ENCODE peak calls at places on chromosomes 7 and 10, in five cellular contexts. One of them, this sample, is unnamed.

GRCh38 chr10:29734980-29735627 is 100.3 kb upstream of the SVIL start:
- DNase-seq in SJSA1: peak
- DNase-seq in AG04450: no peak
- DNase-seq in BJ: no peak
- DNase-seq in heart left ventricle: peak
- DNase-seq in this sample: no peak

GRCh38 chr7:92836489-92837213 is at the start of gene CDK6:
- DNase-seq in heart left ventricle: peak
- DNase-seq in SJSA1: peak
- DNase-seq in BJ: no peak
- DNase-seq in AG04450: no peak
- DNase-seq in this sample: no peak

GRCh38 chr10:88437411-88437810 is 145.7 kb downstream of the RNLS start:
- DNase-seq in BJ: no peak
- DNase-seq in heart left ventricle: no peak
- DNase-seq in SJSA1: no peak
- DNase-seq in AG04450: no peak
- DNase-seq in this sample: no peak

GRCh38 chr7:5687936-5688673 is 93.4 kb downstream of the RNF216 start:
- DNase-seq in heart left ventricle: no peak
- DNase-seq in BJ: no peak
- DNase-seq in SJSA1: no peak
- DNase-seq in AG04450: no peak
- DNase-seq in this sample: no peak

GRCh38 chr10:132464256-132465192 is 67.5 kb downstream of the PWWP2B start:
- DNase-seq in BJ: no peak
- DNase-seq in heart left ventricle: peak
- DNase-seq in AG04450: no peak
- DNase-seq in SJSA1: no peak
- DNase-seq in this sample: peak

GRCh38 chr10:31864834-31865518 is 63.7 kb downstream of the ARHGAP12 start:
- DNase-seq in BJ: no peak
- DNase-seq in AG04450: no peak
- DNase-seq in SJSA1: peak
- DNase-seq in heart left ventricle: no peak
- DNase-seq in this sample: no peak

GRCh38 chr7:111744501-111745155 is 182.3 kb upstream of the IMMP2L start:
- DNase-seq in AG04450: peak
- DNase-seq in BJ: no peak
- DNase-seq in heart left ventricle: no peak
- DNase-seq in SJSA1: no peak
- DNase-seq in this sample: no peak

GRCh38 chr10:1368772-1369171 is 312.6 kb downstream of the WDR37 start:
- DNase-seq in BJ: no peak
- DNase-seq in AG04450: no peak
- DNase-seq in heart left ventricle: no peak
- DNase-seq in SJSA1: no peak
- DNase-seq in this sample: no peak

GRCh38 chr7:128962837-128963236 is 25.1 kb downstream of the IRF5 start:
- DNase-seq in AG04450: no peak
- DNase-seq in SJSA1: no peak
- DNase-seq in heart left ventricle: no peak
- DNase-seq in BJ: no peak
- DNase-seq in this sample: no peak

GRCh38 chr7:34260282-34260681 is 354.9 kb downstream of the BMPER start:
- DNase-seq in SJSA1: peak
- DNase-seq in AG04450: peak
- DNase-seq in heart left ventricle: no peak
- DNase-seq in BJ: peak
- DNase-seq in this sample: no peak

GRCh38 chr10:132398566-132398991 is 1.6 kb downstream of the PWWP2B start:
- DNase-seq in SJSA1: no peak
- DNase-seq in heart left ventricle: no peak
- DNase-seq in AG04450: no peak
- DNase-seq in BJ: no peak
- DNase-seq in this sample: no peak

GRCh38 chr7:87100326-87100725 is 40.9 kb upstream of the ELAPOR2 start:
- DNase-seq in AG04450: no peak
- DNase-seq in heart left ventricle: no peak
- DNase-seq in SJSA1: no peak
- DNase-seq in BJ: no peak
- DNase-seq in this sample: no peak

GRCh38 chr7:47191876-47192291 is 390.0 kb downstream of the TNS3 start:
- DNase-seq in heart left ventricle: no peak
- DNase-seq in BJ: no peak
- DNase-seq in AG04450: no peak
- DNase-seq in SJSA1: no peak
- DNase-seq in this sample: peak

GRCh38 chr7:141463986-141464385 is 87.2 kb upstream of the AGK start:
- DNase-seq in SJSA1: peak
- DNase-seq in BJ: no peak
- DNase-seq in heart left ventricle: no peak
- DNase-seq in AG04450: no peak
- DNase-seq in this sample: no peak

GRCh38 chr7:151086802-151087246 is 549 bp downstream of the AGAP3 start:
- DNase-seq in heart left ventricle: no peak
- DNase-seq in BJ: no peak
- DNase-seq in AG04450: no peak
- DNase-seq in SJSA1: peak
- DNase-seq in this sample: no peak

GRCh38 chr10:100009283-100009792 is 409 bp downstream of the DNMBP start:
- DNase-seq in heart left ventricle: peak
- DNase-seq in SJSA1: peak
- DNase-seq in AG04450: no peak
- DNase-seq in BJ: no peak
- DNase-seq in this sample: no peak

GRCh38 chr7:134255814-134256213 is 60.9 kb downstream of the SLC35B4 start:
- DNase-seq in heart left ventricle: no peak
- DNase-seq in BJ: no peak
- DNase-seq in SJSA1: no peak
- DNase-seq in AG04450: no peak
- DNase-seq in this sample: no peak

GRCh38 chr7:129368389-129368986 is 65.7 kb upstream of the STRIP2 start:
- DNase-seq in heart left ventricle: no peak
- DNase-seq in BJ: no peak
- DNase-seq in SJSA1: no peak
- DNase-seq in AG04450: no peak
- DNase-seq in this sample: no peak

GRCh38 chr10:46019170-46019528 is 11.3 kb downstream of the NCOA4 start:
- DNase-seq in AG04450: no peak
- DNase-seq in SJSA1: no peak
- DNase-seq in BJ: no peak
- DNase-seq in heart left ventricle: no peak
- DNase-seq in this sample: no peak

GRCh38 chr10:124535731-124536495 is 74.3 kb downstream of the LHPP start:
- DNase-seq in AG04450: no peak
- DNase-seq in BJ: no peak
- DNase-seq in SJSA1: no peak
- DNase-seq in heart left ventricle: no peak
- DNase-seq in this sample: no peak

GRCh38 chr7:94412762-94413322 is 18.1 kb downstream of the COL1A2 start:
- DNase-seq in BJ: no peak
- DNase-seq in heart left ventricle: no peak
- DNase-seq in AG04450: no peak
- DNase-seq in SJSA1: no peak
- DNase-seq in this sample: no peak

GRCh38 chr10:26566525-26567348 is 128.6 kb downstream of the APBB1IP start:
- DNase-seq in BJ: no peak
- DNase-seq in AG04450: no peak
- DNase-seq in SJSA1: no peak
- DNase-seq in heart left ventricle: no peak
- DNase-seq in this sample: no peak

GRCh38 chr10:124092270-124093075 is 925 bp downstream of the CHST15 start:
- DNase-seq in AG04450: no peak
- DNase-seq in SJSA1: no peak
- DNase-seq in heart left ventricle: peak
- DNase-seq in BJ: no peak
- DNase-seq in this sample: no peak

GRCh38 chr7:101630591-101630990 is 1.5 kb upstream of the MYL10 start:
- DNase-seq in heart left ventricle: no peak
- DNase-seq in AG04450: no peak
- DNase-seq in BJ: peak
- DNase-seq in SJSA1: peak
- DNase-seq in this sample: no peak

GRCh38 chr7:98700533-98700932 is 83.4 kb downstream of the NPTX2 start:
- DNase-seq in AG04450: no peak
- DNase-seq in heart left ventricle: no peak
- DNase-seq in BJ: no peak
- DNase-seq in SJSA1: no peak
- DNase-seq in this sample: no peak

DNA sequence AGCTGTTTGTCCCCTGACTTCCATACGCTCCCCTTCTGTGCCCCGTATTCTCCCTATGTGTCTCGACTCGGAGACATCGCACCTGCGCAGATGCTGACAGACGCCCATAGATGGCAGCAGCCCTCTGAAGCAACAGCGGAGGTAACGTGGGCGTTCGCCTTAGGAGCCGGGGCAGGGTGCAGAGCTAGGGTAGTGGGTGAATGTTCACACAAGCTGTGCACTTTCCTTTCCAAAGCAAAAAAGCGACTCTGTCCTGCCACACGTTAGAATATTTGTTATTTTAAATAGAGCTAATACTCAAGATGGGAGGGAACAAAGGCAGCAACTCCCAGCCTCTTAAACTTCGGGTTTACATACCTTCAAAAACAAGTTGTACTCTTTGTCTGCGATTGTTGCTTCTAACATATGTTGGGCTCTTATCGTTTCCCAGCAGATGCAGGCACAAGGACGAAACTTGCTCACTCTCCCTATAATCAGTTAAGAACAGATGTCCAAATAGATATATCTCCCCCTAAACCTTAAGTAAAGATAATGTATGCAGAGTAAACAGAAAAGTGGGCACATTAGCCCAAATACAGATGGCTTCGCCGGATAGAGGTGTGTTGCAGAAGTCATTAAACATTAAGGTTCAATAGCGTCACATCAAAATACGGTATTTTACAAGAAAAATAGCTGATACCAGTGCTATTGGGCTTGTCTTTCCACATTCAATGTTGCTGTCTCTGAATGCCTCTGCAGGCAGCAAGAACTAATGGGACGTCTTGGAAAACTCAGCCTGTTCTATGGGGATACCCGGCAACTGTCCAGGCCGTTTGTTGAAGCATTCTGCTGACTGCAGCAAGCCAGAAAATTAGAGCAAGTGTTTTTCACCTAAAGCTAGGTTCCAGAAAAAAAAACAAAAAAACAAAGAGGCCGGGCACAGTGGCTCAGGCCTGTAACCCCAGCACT is 340.3 kb upstream of the PRKCQ start:
- DNase-seq in AG04450: no peak
- DNase-seq in BJ: no peak
- DNase-seq in SJSA1: no peak
- DNase-seq in heart left ventricle: peak
- DNase-seq in this sample: no peak
- H3K4me3 ChIP-seq in AG04450: no peak
- H3K4me3 ChIP-seq in BJ: no peak
- H3K4me3 ChIP-seq in SJSA1: no peak
- H3K4me3 ChIP-seq in heart left ventricle: no peak
- H3K4me3 ChIP-seq in this sample: no peak

GRCh38 chr10:7412482-7413251 is 1.8 kb upstream of the SFMBT2 start:
- DNase-seq in SJSA1: no peak
- DNase-seq in BJ: no peak
- DNase-seq in heart left ventricle: peak
- DNase-seq in AG04450: no peak
- DNase-seq in this sample: no peak
- H3K4me3 ChIP-seq in SJSA1: no peak
- H3K4me3 ChIP-seq in BJ: no peak
- H3K4me3 ChIP-seq in heart left ventricle: peak
- H3K4me3 ChIP-seq in AG04450: no peak
- H3K4me3 ChIP-seq in this sample: peak

DNA sequence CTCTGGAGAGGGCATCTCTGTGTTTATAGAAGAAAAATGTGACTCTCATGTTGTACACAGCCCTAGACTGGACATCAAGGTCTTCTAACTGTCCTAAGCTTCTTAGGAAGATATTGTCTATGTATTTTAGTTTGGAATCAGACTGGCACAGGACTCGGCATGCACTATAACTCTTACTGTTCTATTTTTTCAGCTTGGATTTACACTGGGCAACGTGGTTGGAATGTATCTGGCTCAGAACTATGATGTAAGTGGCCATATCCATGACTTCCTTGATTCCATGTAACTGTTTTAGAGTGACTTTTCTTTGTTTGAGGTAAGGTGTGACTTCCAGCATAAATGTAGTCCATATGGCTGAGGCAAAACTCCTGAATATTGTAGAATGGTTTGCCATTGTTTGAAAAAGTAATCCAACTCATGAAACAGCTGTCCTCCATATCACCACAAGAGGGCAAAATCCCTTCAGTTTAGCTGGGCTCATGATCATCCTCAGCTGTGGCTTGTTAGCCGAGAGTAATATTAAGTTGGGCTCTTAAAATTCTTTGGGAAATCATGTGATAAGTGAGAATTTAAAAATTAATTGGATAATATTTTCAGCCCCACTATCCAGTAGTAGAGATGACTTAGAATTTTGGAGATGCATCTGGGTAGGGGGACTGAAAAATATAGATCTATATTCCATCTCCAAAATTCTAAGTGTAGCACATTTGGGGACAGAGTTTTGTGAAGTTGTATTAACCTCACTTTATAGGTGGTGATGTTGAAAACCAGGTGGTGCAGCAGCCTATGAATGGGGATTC is 10.4 kb downstream of the STMP1 start:
- DNase-seq in AG04450: peak
- DNase-seq in BJ: no peak
- DNase-seq in SJSA1: peak
- DNase-seq in heart left ventricle: no peak
- DNase-seq in this sample: no peak
- H3K4me3 ChIP-seq in AG04450: no peak
- H3K4me3 ChIP-seq in BJ: no peak
- H3K4me3 ChIP-seq in SJSA1: no peak
- H3K4me3 ChIP-seq in heart left ventricle: no peak
- H3K4me3 ChIP-seq in this sample: no peak

DNA sequence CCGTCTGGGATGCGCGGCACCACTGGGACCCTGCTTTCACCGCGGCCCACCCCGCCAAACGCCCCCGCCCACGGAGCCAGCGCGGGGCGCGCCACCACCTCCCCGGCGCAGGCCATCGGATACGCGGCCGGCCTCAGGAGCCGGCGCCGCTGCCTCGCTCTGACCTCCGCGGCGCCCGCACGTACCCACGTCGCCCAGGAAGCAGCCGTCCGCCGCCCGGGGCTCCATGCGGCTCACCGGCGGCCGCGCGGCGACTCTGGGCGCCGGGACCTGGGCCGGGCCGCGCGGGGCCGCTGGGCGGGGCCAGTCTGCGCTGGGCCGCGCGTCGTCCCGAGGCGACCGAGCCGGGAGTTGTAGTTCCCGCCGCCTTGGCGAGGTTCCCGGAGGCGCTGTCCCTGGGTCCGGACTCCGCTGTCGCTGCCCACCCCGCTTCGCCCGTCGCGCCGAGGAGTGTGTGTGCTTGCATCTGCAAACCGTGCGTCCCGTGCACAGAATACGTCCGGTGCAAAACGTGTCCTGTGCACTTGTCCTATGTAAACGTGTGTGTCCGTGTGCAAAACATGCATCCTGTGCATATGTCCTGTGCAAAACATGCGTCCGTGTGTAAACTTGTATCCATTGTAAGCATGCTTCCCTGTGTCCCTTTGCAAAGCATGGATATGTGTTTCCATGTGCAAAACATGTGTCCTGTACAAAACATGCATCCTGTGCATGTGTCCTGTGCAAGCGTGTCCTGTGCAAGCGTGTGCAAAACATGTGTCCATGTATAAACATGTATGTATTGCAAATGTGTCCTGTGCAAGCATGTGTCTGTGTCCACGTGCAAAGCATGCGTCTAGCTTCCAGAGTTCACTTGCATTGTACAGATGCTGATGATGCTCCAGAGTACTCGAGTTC is at the start of gene ASB13:
- DNase-seq in SJSA1: peak
- DNase-seq in heart left ventricle: peak
- DNase-seq in AG04450: no peak
- DNase-seq in BJ: no peak
- DNase-seq in this sample: peak
- H3K4me3 ChIP-seq in SJSA1: peak
- H3K4me3 ChIP-seq in heart left ventricle: peak
- H3K4me3 ChIP-seq in AG04450: peak
- H3K4me3 ChIP-seq in BJ: peak
- H3K4me3 ChIP-seq in this sample: peak

This sample was measured in LNCaP clone FGC.